ENCODE peak calls at places on chromosomes 12 and 14, in eight cellular contexts. Q is AG04450; W is HCEC 1CT; P is left cardiac atrium; L is effector CD4-positive, alpha-beta T cell; E is psoas muscle; Y is stimulated activated CD8-positive, alpha-beta memory T cell treated with anti-CD3 and anti-CD28 coated beads, Interleukin-12 subunit alpha, Interleukin-12 subunit beta, amount 100 ng/mL, for 4 hours; N is WTC11. B is an unnamed sample.

GRCh38 chr12:108734200-108734906 is 3.0 kb upstream of the CORO1C start:
- DNase-seq in W (peak; percentile 97), Q (peak; percentile 73), L (no peak), E (no peak), P (no peak), N (no peak), Y (no peak), B (no peak)

GRCh38 chr12:5830121-5830520 is 114.9 kb downstream of the ANO2 start:
- DNase-seq in Q (no peak), E (no peak), N (no peak), P (no peak), Y (no peak), W (no peak), L (no peak), B (no peak)

GRCh38 chr14:93103392-93104080 is 12.2 kb downstream of the ITPK1 start:
- DNase-seq in L (peak; percentile 35), P (no peak), W (no peak), N (no peak), E (peak; percentile 61), Q (no peak), Y (peak; percentile 48), B (no peak)

GRCh38 chr12:29152223-29152868 is 3.3 kb downstream of the FAR2 start:
- DNase-seq in N (no peak), Q (no peak), W (no peak), Y (no peak), P (no peak), E (no peak), L (no peak), B (no peak)

GRCh38 chr12:56631790-56632700 is 1.9 kb upstream of the BAZ2A start:
- DNase-seq in L (peak; percentile 36), E (peak; percentile 80), Y (peak; percentile 53), N (peak; percentile 82), W (peak; percentile 45), Q (no peak), P (peak; percentile 82), B (no peak)

GRCh38 chr12:89709157-89709993 is 737 bp upstream of the ATP2B1 start:
- DNase-seq in Y (peak; percentile 99), N (peak; percentile 97), L (peak; percentile 100), P (peak; percentile 99), E (peak; percentile 99), Q (peak; percentile 99), W (peak; percentile 100), B (peak; percentile 92)

GRCh38 chr14:100391182-100391581 is 68.0 kb downstream of the SLC25A47 start:
- DNase-seq in L (no peak), W (no peak), N (no peak), Q (no peak), E (no peak), P (no peak), Y (no peak), B (no peak)

GRCh38 chr12:97308576-97309198 is 153.9 kb upstream of the RMST start:
- DNase-seq in P (no peak), W (peak; percentile 3), Y (no peak), N (no peak), L (peak; percentile 20), E (no peak), Q (peak; percentile 36), B (peak; percentile 41)

GRCh38 chr14:71244341-71244740 is 337.1 kb downstream of the PCNX1 start:
- DNase-seq in Y (no peak), P (no peak), L (no peak), W (no peak), E (no peak), N (no peak), Q (no peak), B (no peak)

GRCh38 chr14:98371141-98371540 is 900.9 kb downstream of the BCL11B start:
- DNase-seq in E (no peak), Q (no peak), W (no peak), P (no peak), N (no peak), Y (no peak), L (no peak), B (no peak)

GRCh38 chr12:116277393-116278258 is at the start of gene MED13L:
- DNase-seq in W (peak; percentile 86), P (peak; percentile 90), L (peak; percentile 82), Q (peak; percentile 51), N (peak; percentile 85), E (peak; percentile 94), Y (peak; percentile 89), B (peak; percentile 76)

GRCh38 chr14:57068511-57068910 is 200.2 kb downstream of the EXOC5 start:
- DNase-seq in W (no peak), N (no peak), P (no peak), L (no peak), E (no peak), Q (no peak), Y (no peak), B (no peak)

GRCh38 chr12:13004368-13004767 is 4.3 kb upstream of the HEBP1 start:
- DNase-seq in Q (no peak), Y (no peak), N (no peak), E (no peak), L (no peak), P (no peak), W (no peak), B (no peak)

GRCh38 chr12:51815571-51815970 is 32.9 kb downstream of the FIGNL2 start:
- DNase-seq in Y (no peak), N (peak; percentile 48), Q (no peak), P (no peak), E (peak; percentile 34), L (no peak), W (no peak), B (no peak)

GRCh38 chr14:68008491-68008890 is 188.9 kb downstream of the RAD51B start:
- DNase-seq in P (no peak), N (no peak), E (no peak), W (no peak), Y (no peak), L (no peak), Q (no peak), B (no peak)

GRCh38 chr12:122819209-122819805 is 15.9 kb upstream of the HIP1R start:
- DNase-seq in L (no peak), N (no peak), P (no peak), Y (no peak), Q (no peak), E (no peak), W (no peak), B (no peak)

GRCh38 chr14:40122978-40123648 is 690.9 kb upstream of the FBXO33 start:
- DNase-seq in L (no peak), N (no peak), P (no peak), Q (no peak), E (no peak), Y (no peak), W (no peak), B (no peak)

GRCh38 chr14:87852107-87852506 is 140.9 kb downstream of the GALC start:
- DNase-seq in W (no peak), L (no peak), E (no peak), Y (no peak), P (no peak), N (no peak), Q (no peak), B (no peak)

GRCh38 chr14:58796636-58797429 is 159.1 kb downstream of the DACT1 start:
- DNase-seq in E (no peak), Q (no peak), L (no peak), Y (no peak), P (no peak), W (no peak), N (peak; percentile 20), B (no peak)

GRCh38 chr12:52070243-52070925 is 606 bp downstream of the ATG101 start:
- DNase-seq in Q (no peak), W (no peak), Y (no peak), E (no peak), P (no peak), N (no peak), L (no peak), B (no peak)

GRCh38 chr14:60249321-60250251 is 565 bp downstream of the PPM1A start:
- DNase-seq in Q (no peak), E (peak; percentile 88), L (peak; percentile 53), Y (peak; percentile 54), W (peak; percentile 63), P (peak; percentile 81), N (peak; percentile 79), B (peak; percentile 53)

GRCh38 chr12:41190360-41190759 is 2.2 kb downstream of the PDZRN4 start:
- DNase-seq in W (no peak), L (no peak), Y (no peak), N (no peak), Q (no peak), P (no peak), E (no peak), B (no peak)

GRCh38 chr12:6764011-6764828 is 1.9 kb upstream of the PTMS start:
- DNase-seq in P (peak; percentile 94), Y (no peak), L (peak; percentile 34), N (peak; percentile 96), E (peak; percentile 94), W (peak; percentile 99), Q (peak; percentile 98), B (no peak)

GRCh38 chr14:58942516-58942915 is 246.0 kb upstream of the DAAM1 start:
- DNase-seq in N (no peak), E (no peak), P (no peak), Q (no peak), L (no peak), Y (no peak), W (no peak), B (no peak)

GRCh38 chr12:116174904-116175303 is 102.6 kb downstream of the MED13L start:
- DNase-seq in E (no peak), W (no peak), P (no peak), Q (no peak), L (no peak), Y (no peak), N (no peak), B (no peak)

GRCh38 chr12:80877706-80878384 is 59.9 kb downstream of the LIN7A start:
- DNase-seq in N (no peak), Y (no peak), W (no peak), E (no peak), L (no peak), P (no peak), Q (no peak), B (no peak)

GRCh38 chr14:47675489-47676300 is at the start of gene MDGA2:
- DNase-seq in W (no peak), Y (no peak), N (peak; percentile 59), L (no peak), P (no peak), Q (no peak), E (peak; percentile 39), B (peak; percentile 18)

GRCh38 chr14:73026243-73026844 is 562 bp downstream of the ZFYVE1 start:
- DNase-seq in E (no peak), Q (no peak), N (no peak), Y (no peak), W (no peak), L (no peak), P (no peak), B (peak; percentile 17)

GRCh38 chr12:87847147-87847546 is 182.1 kb downstream of the C12orf50 start:
- DNase-seq in P (no peak), Y (no peak), W (no peak), E (no peak), N (no peak), Q (no peak), L (no peak), B (no peak)

GRCh38 chr12:93762912-93763311 is 85.7 kb downstream of the CRADD start:
- DNase-seq in E (no peak), P (no peak), Y (no peak), W (no peak), Q (no peak), N (no peak), L (no peak), B (no peak)

GRCh38 chr12:17358850-17359249 is 731.1 kb downstream of the RERGL start:
- DNase-seq in P (no peak), E (no peak), Q (no peak), W (no peak), L (no peak), Y (no peak), N (no peak), B (no peak)

GRCh38 chr12:53999596-54000104 is 311 bp upstream of the HOXC9 start:
- DNase-seq in L (no peak), Y (no peak), E (peak; percentile 85), P (no peak), Q (no peak), W (peak; percentile 69), N (no peak), B (no peak)

GRCh38 chr12:91335724-91336123 is 153.1 kb upstream of the DCN start:
- DNase-seq in Y (no peak), N (no peak), L (no peak), E (no peak), P (no peak), W (peak; percentile 50), Q (no peak), B (no peak)

GRCh38 chr14:22900088-22900799 is 17.2 kb downstream of the REM2 start:
- DNase-seq in L (peak; percentile 53), Q (peak; percentile 53), E (no peak), W (peak; percentile 70), Y (no peak), P (no peak), N (peak; percentile 28), B (peak; percentile 48)